ENCODE peak calls at places on chromosomes 2 and 18, in four cellular contexts. One of them, this sample, is unnamed.

GRCh38 chr2:95026471-95027368 is 1.2 kb downstream of the MAL start:
- DNase-seq in NCI-H1694: no peak
- DNase-seq in sigmoid colon: no peak
- DNase-seq in T-helper 1 cell: no peak
- DNase-seq in this sample: peak

GRCh38 chr2:191756753-191757152 is 78.8 kb downstream of the NABP1 start:
- DNase-seq in NCI-H1694: no peak
- DNase-seq in sigmoid colon: no peak
- DNase-seq in T-helper 1 cell: no peak
- DNase-seq in this sample: no peak

GRCh38 chr2:5250482-5250881 is 441.7 kb upstream of the SOX11 start:
- DNase-seq in NCI-H1694: no peak
- DNase-seq in sigmoid colon: no peak
- DNase-seq in T-helper 1 cell: no peak
- DNase-seq in this sample: no peak

GRCh38 chr2:229734410-229734809 is 20.1 kb upstream of the DNER start:
- DNase-seq in NCI-H1694: no peak
- DNase-seq in sigmoid colon: no peak
- DNase-seq in T-helper 1 cell: no peak
- DNase-seq in this sample: no peak

GRCh38 chr18:62447652-62448051 is 75.2 kb upstream of the ZCCHC2 start:
- DNase-seq in NCI-H1694: no peak
- DNase-seq in sigmoid colon: no peak
- DNase-seq in T-helper 1 cell: no peak
- DNase-seq in this sample: no peak

GRCh38 chr2:227789803-227790202 is 23.8 kb upstream of the CCL20 start:
- DNase-seq in NCI-H1694: no peak
- DNase-seq in sigmoid colon: no peak
- DNase-seq in T-helper 1 cell: no peak
- DNase-seq in this sample: no peak

GRCh38 chr2:192246297-192246696 is 51.6 kb upstream of the TMEFF2 start:
- DNase-seq in NCI-H1694: no peak
- DNase-seq in sigmoid colon: no peak
- DNase-seq in T-helper 1 cell: no peak
- DNase-seq in this sample: no peak

GRCh38 chr2:227415538-227416424 is 28.0 kb upstream of the SCYGR1 start:
- DNase-seq in NCI-H1694: peak
- DNase-seq in sigmoid colon: peak
- DNase-seq in T-helper 1 cell: no peak
- DNase-seq in this sample: no peak

GRCh38 chr2:169095631-169096105 is 26.3 kb downstream of the DHRS9 start:
- DNase-seq in NCI-H1694: no peak
- DNase-seq in sigmoid colon: no peak
- DNase-seq in T-helper 1 cell: no peak
- DNase-seq in this sample: no peak

GRCh38 chr18:58691256-58691655 is 20.0 kb downstream of the MALT1 start:
- DNase-seq in NCI-H1694: no peak
- DNase-seq in sigmoid colon: no peak
- DNase-seq in T-helper 1 cell: no peak
- DNase-seq in this sample: no peak

GRCh38 chr2:10523406-10524189 is 75.5 kb upstream of the ODC1 start:
- DNase-seq in NCI-H1694: no peak
- DNase-seq in sigmoid colon: peak
- DNase-seq in T-helper 1 cell: no peak
- DNase-seq in this sample: no peak

GRCh38 chr2:57444731-57445414 is 601.7 kb upstream of the VRK2 start:
- DNase-seq in NCI-H1694: no peak
- DNase-seq in sigmoid colon: no peak
- DNase-seq in T-helper 1 cell: no peak
- DNase-seq in this sample: no peak

GRCh38 chr18:54873884-54874255 is 45.6 kb downstream of the RAB27B start:
- DNase-seq in NCI-H1694: no peak
- DNase-seq in sigmoid colon: no peak
- DNase-seq in T-helper 1 cell: no peak
- DNase-seq in this sample: no peak

GRCh38 chr2:37585982-37586621 is 85.3 kb downstream of the CDC42EP3 start:
- DNase-seq in NCI-H1694: no peak
- DNase-seq in sigmoid colon: peak
- DNase-seq in T-helper 1 cell: peak
- DNase-seq in this sample: peak

GRCh38 chr2:130245976-130246375 is 47.7 kb upstream of the TUBA3E start:
- DNase-seq in NCI-H1694: no peak
- DNase-seq in sigmoid colon: no peak
- DNase-seq in T-helper 1 cell: no peak
- DNase-seq in this sample: no peak

GRCh38 chr2:18841248-18842150 is 252.1 kb upstream of the NT5C1B start:
- DNase-seq in NCI-H1694: no peak
- DNase-seq in sigmoid colon: no peak
- DNase-seq in T-helper 1 cell: no peak
- DNase-seq in this sample: no peak

GRCh38 chr18:75183973-75184372 is 25.0 kb downstream of the PTGR3 start:
- DNase-seq in NCI-H1694: no peak
- DNase-seq in sigmoid colon: no peak
- DNase-seq in T-helper 1 cell: no peak
- DNase-seq in this sample: no peak

GRCh38 chr2:63034575-63034974 is 16.1 kb upstream of the OTX1 start:
- DNase-seq in NCI-H1694: no peak
- DNase-seq in sigmoid colon: no peak
- DNase-seq in T-helper 1 cell: no peak
- DNase-seq in this sample: no peak

GRCh38 chr18:27057459-27058302 is 127.4 kb downstream of the CHST9 start:
- DNase-seq in NCI-H1694: no peak
- DNase-seq in sigmoid colon: no peak
- DNase-seq in T-helper 1 cell: no peak
- DNase-seq in this sample: no peak

GRCh38 chr2:208040199-208041171 is 15.2 kb upstream of the PLEKHM3 start:
- DNase-seq in NCI-H1694: peak
- DNase-seq in sigmoid colon: peak
- DNase-seq in T-helper 1 cell: peak
- DNase-seq in this sample: peak

GRCh38 chr2:208266641-208267335 is 733 bp downstream of the PIKFYVE start:
- DNase-seq in NCI-H1694: no peak
- DNase-seq in sigmoid colon: no peak
- DNase-seq in T-helper 1 cell: no peak
- DNase-seq in this sample: no peak

GRCh38 chr2:98822301-98823164 is 91.6 kb upstream of the MGAT4A start:
- DNase-seq in NCI-H1694: no peak
- DNase-seq in sigmoid colon: no peak
- DNase-seq in T-helper 1 cell: peak
- DNase-seq in this sample: peak

GRCh38 chr2:128610496-128610895 is 291.8 kb upstream of the HS6ST1 start:
- DNase-seq in NCI-H1694: no peak
- DNase-seq in sigmoid colon: peak
- DNase-seq in T-helper 1 cell: no peak
- DNase-seq in this sample: no peak

This sample was measured in activated effector memory CD4-positive, alpha-beta T cell treated with Interleukin-2 at 50 U/mL for 16 hours.